ENCODE peak calls at places on chromosome 2, in seven cellular contexts. M is right cardiac atrium, I is right lobe of liver, C is dorsolateral prefrontal cortex, G is GM23338, W is fibroblast of the aortic adventitia, E is osteoblast. B is an unnamed sample.

GRCh38 chr2:82340578-82341053 is 2036.1 kb upstream of the LRRTM1 start:
- DNase-seq in I (no peak), E (no peak), C (no peak), W (no peak), M (no peak), G (no peak), B (no peak)

GRCh38 chr2:101344173-101344572 is 35.7 kb upstream of the RNF149 start:
- DNase-seq in E (peak; percentile 32), C (no peak), M (no peak), W (no peak), G (no peak), I (no peak), B (no peak)

GRCh38 chr2:143183804-143184463 is 54.7 kb downstream of the ARHGAP15 start:
- DNase-seq in C (no peak), I (no peak), W (no peak), M (no peak), G (no peak), E (no peak), B (no peak)

GRCh38 chr2:98013407-98014042 is 17.8 kb upstream of the TMEM131 start:
- DNase-seq in W (peak; percentile 37), G (no peak), I (no peak), C (no peak), M (no peak), E (peak; percentile 90), B (no peak)

GRCh38 chr2:178295115-178295514 is 100.8 kb downstream of the OSBPL6 start:
- DNase-seq in I (no peak), W (no peak), C (no peak), E (no peak), G (no peak), M (no peak), B (no peak)

GRCh38 chr2:30029804-30030203 is 108.4 kb upstream of the ALK start:
- DNase-seq in G (no peak), W (no peak), M (no peak), E (no peak), I (no peak), C (no peak), B (no peak)

GRCh38 chr2:179614121-179614520 is 247.3 kb downstream of the ZNF385B start:
- DNase-seq in G (no peak), I (no peak), W (no peak), C (no peak), E (no peak), M (no peak), B (no peak)

GRCh38 chr2:9179572-9180201 is 26.9 kb upstream of the ASAP2 start:
- DNase-seq in G (no peak), I (no peak), W (peak; percentile 99), M (peak; percentile 85), C (no peak), E (peak; percentile 95), B (no peak)

GRCh38 chr2:167640096-167640495 is 607.3 kb downstream of the STK39 start:
- DNase-seq in C (no peak), I (no peak), W (no peak), M (no peak), E (no peak), G (no peak), B (no peak)

GRCh38 chr2:201854841-201855240 is 48.5 kb downstream of the CDK15 start:
- DNase-seq in W (no peak), M (no peak), E (peak; percentile 81), G (no peak), C (no peak), I (no peak), B (no peak)

GRCh38 chr2:176002684-176003225 is 688 bp upstream of the LNPK start:
- DNase-seq in W (no peak), C (peak; percentile 30), M (no peak), I (no peak), E (peak; percentile 54), G (peak; percentile 28), B (no peak)

GRCh38 chr2:135916232-135916631 is 40.0 kb upstream of the MCM6 start:
- DNase-seq in C (no peak), M (no peak), I (no peak), E (no peak), G (peak; percentile 50), W (peak; percentile 67), B (no peak)

GRCh38 chr2:240999001-240999791 is 778 bp downstream of the SNED1 start:
- DNase-seq in W (no peak), M (no peak), C (no peak), E (peak; percentile 94), G (peak; percentile 53), I (no peak), B (peak; percentile 49)

GRCh38 chr2:27306657-27307544 is 1.3 kb downstream of the UCN start:
- DNase-seq in G (peak; percentile 76), M (no peak), E (peak; percentile 90), W (no peak), I (no peak), C (no peak), B (no peak)

GRCh38 chr2:64606495-64607363 is 47.0 kb downstream of the SERTAD2 start:
- DNase-seq in M (peak; percentile 93), E (peak; percentile 88), G (peak; percentile 75), I (peak; percentile 86), C (peak; percentile 53), W (peak; percentile 89), B (peak; percentile 80)

GRCh38 chr2:120366698-120367097 is 20.8 kb downstream of the INHBB start:
- DNase-seq in C (no peak), I (no peak), M (no peak), W (no peak), E (no peak), G (no peak), B (no peak)

GRCh38 chr2:25885933-25886332 is 7.6 kb upstream of the ASXL2 start:
- DNase-seq in C (no peak), E (peak; percentile 81), M (no peak), G (no peak), W (peak; percentile 56), I (no peak), B (no peak)

GRCh38 chr2:223369889-223370288 is 232.3 kb downstream of the SCG2 start:
- DNase-seq in I (no peak), M (no peak), E (no peak), G (no peak), C (no peak), W (no peak), B (no peak)

GRCh38 chr2:120299024-120299423 is 46.4 kb downstream of the RALB start:
- DNase-seq in W (no peak), C (no peak), E (peak; percentile 30), M (no peak), I (no peak), G (no peak), B (no peak)

GRCh38 chr2:47172922-47173695 is 18.0 kb upstream of the STPG4 start:
- DNase-seq in W (no peak), I (no peak), M (no peak), E (no peak), G (no peak), C (no peak), B (no peak)
- H3K4me3 ChIP-seq in W (peak overlapping the region; percentile 96), I (no peak overlapping the region), M (peak overlapping the region; percentile 88), E (peak overlapping the region; percentile 99), G (peak overlapping the region; percentile 94), C (peak overlapping the region; percentile 84), B (peak overlapping the region; percentile 95)

GRCh38 chr2:118363604-118364003 is 275.3 kb downstream of the INSIG2 start:
- DNase-seq in G (no peak), C (no peak), E (no peak), I (no peak), M (no peak), W (no peak), B (no peak)
- H3K4me3 ChIP-seq in G (no peak overlapping the region), C (no peak overlapping the region), E (no peak overlapping the region), I (no peak overlapping the region), M (no peak overlapping the region), W (no peak overlapping the region), B (no peak overlapping the region)

GRCh38 chr2:231036131-231036530 is 1.2 kb upstream of the C2orf72 start:
- DNase-seq in C (no peak), M (no peak), G (no peak), W (no peak), E (no peak), I (peak; percentile 67), B (no peak)

GRCh38 chr2:231037731-231038482 is 584 bp downstream of the C2orf72 start:
- DNase-seq in I (no peak), C (no peak), E (peak; percentile 84), G (peak; percentile 26), M (no peak), W (no peak), B (no peak)

GRCh38 chr2:231036578-231037106 is 681 bp upstream of the C2orf72 start:
- DNase-seq in G (no peak), C (no peak), I (no peak), W (no peak), M (no peak), E (no peak), B (no peak)

GRCh38 chr2:231038483-231039293 is 1.4 kb downstream of the C2orf72 start:
- DNase-seq in E (no peak), I (peak; percentile 76), G (peak; percentile 38), M (no peak), W (no peak), C (no peak), B (no peak)

GRCh38 chr2:231037202-231037730 is at the start of gene C2orf72:
- DNase-seq in M (no peak), I (peak; percentile 58), G (peak; percentile 52), E (peak; percentile 85), C (no peak), W (no peak), B (no peak)
- H3K4me3 ChIP-seq in M (peak within 1 kb of the TSS; percentile 85), I (peak within 1 kb of the TSS; percentile 62), G (peak within 1 kb of the TSS; percentile 77), E (no peak within 1 kb of the TSS), C (peak within 1 kb of the TSS; percentile 48), W (peak within 1 kb of the TSS; percentile 17), B (no peak within 1 kb of the TSS)

DNA sequence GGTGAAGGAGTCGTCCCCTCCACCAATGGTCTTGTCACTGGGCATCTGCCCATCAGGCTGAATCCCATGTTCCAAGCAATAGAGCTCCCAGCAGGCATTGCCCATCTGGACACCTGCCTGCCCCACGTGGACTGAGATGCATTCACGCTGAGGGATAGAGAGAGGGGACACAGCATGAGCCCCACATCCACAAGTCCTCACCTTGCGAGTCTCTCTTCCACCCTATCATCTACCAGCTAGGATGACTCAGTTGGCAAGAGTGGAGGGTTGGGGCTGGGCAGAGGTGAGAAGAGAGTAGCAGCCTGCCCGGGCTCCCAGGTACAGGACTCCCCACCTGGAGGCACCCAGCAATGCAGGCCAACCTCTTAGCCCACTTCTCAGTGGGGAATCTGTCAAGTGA is 959 bp upstream of the TUBA4B start:
- DNase-seq in G (no peak), I (no peak), W (no peak), C (no peak), E (no peak), M (no peak), B (no peak)
- H3K4me3 ChIP-seq in G (peak overlapping the region; percentile 74), I (no peak overlapping the region), W (no peak overlapping the region), C (no peak overlapping the region), E (peak overlapping the region; percentile 80), M (no peak overlapping the region), B (peak overlapping the region; percentile 55)

GRCh38 chr2:17752281-17752680 is 1.3 kb downstream of the SMC6 start:
- DNase-seq in I (no peak), G (no peak), E (no peak), W (peak; percentile 4), C (no peak), M (no peak), B (no peak)
- H3K4me3 ChIP-seq in I (peak overlapping the region; percentile 92), G (peak overlapping the region; percentile 85), E (peak overlapping the region; percentile 94), W (peak overlapping the region; percentile 85), C (peak overlapping the region; percentile 66), M (peak overlapping the region; percentile 51), B (no peak overlapping the region)